ENCODE peak calls at places on chromosomes 16 and 17, in four cellular contexts. One of them, this sample, is unnamed.

GRCh38 chr17:82217530-82218204 is 5.0 kb upstream of the CCDC57 start:
- DNase-seq in IMR-90: peak; percentile 90
- DNase-seq in mesendoderm: peak; percentile 63
- DNase-seq in H1: no peak
- DNase-seq in this sample: no peak

GRCh38 chr16:9047689-9048301 is 43.6 kb upstream of the HAPSTR1 start:
- DNase-seq in IMR-90: peak; percentile 99
- DNase-seq in mesendoderm: peak; percentile 98
- DNase-seq in H1: peak; percentile 73
- DNase-seq in this sample: peak; percentile 83

GRCh38 chr16:46883353-46883689 is 841 bp upstream of the GPT2 start:
- DNase-seq in mesendoderm: no peak
- DNase-seq in IMR-90: no peak
- DNase-seq in H1: no peak
- DNase-seq in this sample: no peak

GRCh38 chr17:74561580-74561979 is 5.7 kb downstream of the CD300H start:
- DNase-seq in mesendoderm: no peak
- DNase-seq in H1: no peak
- DNase-seq in IMR-90: no peak
- DNase-seq in this sample: no peak

GRCh38 chr17:41814195-41814594 is 1.4 kb downstream of the FKBP10 start:
- DNase-seq in mesendoderm: no peak
- DNase-seq in IMR-90: peak; percentile 36
- DNase-seq in H1: no peak
- DNase-seq in this sample: no peak

GRCh38 chr17:38637951-38638350 is 32.2 kb upstream of the SRCIN1 start:
- DNase-seq in mesendoderm: no peak
- DNase-seq in IMR-90: no peak
- DNase-seq in H1: no peak
- DNase-seq in this sample: peak; percentile 17

GRCh38 chr16:70553175-70553574 is 29.6 kb downstream of the SF3B3 start:
- DNase-seq in IMR-90: peak; percentile 76
- DNase-seq in H1: no peak
- DNase-seq in mesendoderm: no peak
- DNase-seq in this sample: no peak

GRCh38 chr16:84616515-84616914 is 1.4 kb downstream of the COTL1 start:
- DNase-seq in IMR-90: no peak
- DNase-seq in H1: no peak
- DNase-seq in mesendoderm: no peak
- DNase-seq in this sample: no peak

GRCh38 chr17:73390221-73390620 is 78.4 kb upstream of the CDC42EP4 start:
- DNase-seq in mesendoderm: no peak
- DNase-seq in H1: no peak
- DNase-seq in IMR-90: no peak
- DNase-seq in this sample: peak; percentile 30

GRCh38 chr16:88940196-88941050 is 36.6 kb downstream of the CBFA2T3 start:
- DNase-seq in mesendoderm: no peak
- DNase-seq in IMR-90: no peak
- DNase-seq in H1: no peak
- DNase-seq in this sample: peak; percentile 58

DNA sequence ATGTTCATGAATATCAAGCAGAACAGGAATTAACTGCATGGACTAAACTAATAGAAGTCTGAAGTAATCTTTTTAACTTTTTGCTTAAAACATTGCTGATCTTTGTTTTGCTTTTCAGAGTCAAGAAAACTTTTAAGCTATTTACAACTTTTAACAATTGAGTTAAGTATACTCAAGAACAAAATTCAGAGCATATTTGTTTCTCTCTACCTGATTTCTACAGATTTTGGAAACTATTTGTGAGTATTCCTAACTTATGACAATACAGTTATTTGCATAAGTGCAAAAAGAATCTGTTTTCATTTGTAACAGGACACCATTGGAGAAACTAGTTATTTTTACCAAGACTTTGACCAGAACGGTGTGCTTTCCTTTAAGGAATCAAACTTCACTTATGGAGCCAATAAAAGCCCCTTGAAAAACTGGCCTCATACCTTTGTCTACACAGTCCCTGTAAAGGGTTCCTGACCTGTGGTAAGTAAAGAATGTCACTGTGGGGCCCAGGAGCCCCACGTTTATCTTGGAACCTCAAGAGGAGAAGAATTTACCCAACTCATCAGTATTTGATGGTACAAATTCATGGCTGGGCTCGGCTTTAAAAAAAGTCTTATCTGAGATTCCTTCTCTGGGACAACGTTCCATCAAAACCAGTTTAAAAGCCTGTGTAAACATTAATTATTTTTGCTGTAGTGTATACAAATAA is 11.3 kb upstream of the LDHD start:
- DNase-seq in mesendoderm: no peak
- DNase-seq in H1: no peak
- DNase-seq in IMR-90: no peak
- DNase-seq in this sample: no peak
- H3K56ac ChIP-seq in mesendoderm: no peak overlapping the region
- H3K56ac ChIP-seq in H1: no peak overlapping the region
- H3K56ac ChIP-seq in IMR-90: no peak overlapping the region
- H3K56ac ChIP-seq in this sample: no peak overlapping the region

GRCh38 chr17:50667259-50668024 is 32.8 kb downstream of the ABCC3 start:
- DNase-seq in mesendoderm: no peak
- DNase-seq in H1: no peak
- DNase-seq in IMR-90: no peak
- DNase-seq in this sample: no peak

GRCh38 chr17:50666316-50666715 is 31.6 kb downstream of the ABCC3 start:
- DNase-seq in H1: no peak
- DNase-seq in IMR-90: no peak
- DNase-seq in mesendoderm: no peak
- DNase-seq in this sample: no peak

GRCh38 chr17:50665838-50666237 is 31.2 kb downstream of the ABCC3 start:
- DNase-seq in mesendoderm: peak; percentile 79
- DNase-seq in IMR-90: no peak
- DNase-seq in H1: no peak
- DNase-seq in this sample: no peak

GRCh38 chr17:50668838-50669581 is 34.3 kb downstream of the ABCC3 start:
- DNase-seq in H1: no peak
- DNase-seq in mesendoderm: no peak
- DNase-seq in IMR-90: no peak
- DNase-seq in this sample: no peak

DNA sequence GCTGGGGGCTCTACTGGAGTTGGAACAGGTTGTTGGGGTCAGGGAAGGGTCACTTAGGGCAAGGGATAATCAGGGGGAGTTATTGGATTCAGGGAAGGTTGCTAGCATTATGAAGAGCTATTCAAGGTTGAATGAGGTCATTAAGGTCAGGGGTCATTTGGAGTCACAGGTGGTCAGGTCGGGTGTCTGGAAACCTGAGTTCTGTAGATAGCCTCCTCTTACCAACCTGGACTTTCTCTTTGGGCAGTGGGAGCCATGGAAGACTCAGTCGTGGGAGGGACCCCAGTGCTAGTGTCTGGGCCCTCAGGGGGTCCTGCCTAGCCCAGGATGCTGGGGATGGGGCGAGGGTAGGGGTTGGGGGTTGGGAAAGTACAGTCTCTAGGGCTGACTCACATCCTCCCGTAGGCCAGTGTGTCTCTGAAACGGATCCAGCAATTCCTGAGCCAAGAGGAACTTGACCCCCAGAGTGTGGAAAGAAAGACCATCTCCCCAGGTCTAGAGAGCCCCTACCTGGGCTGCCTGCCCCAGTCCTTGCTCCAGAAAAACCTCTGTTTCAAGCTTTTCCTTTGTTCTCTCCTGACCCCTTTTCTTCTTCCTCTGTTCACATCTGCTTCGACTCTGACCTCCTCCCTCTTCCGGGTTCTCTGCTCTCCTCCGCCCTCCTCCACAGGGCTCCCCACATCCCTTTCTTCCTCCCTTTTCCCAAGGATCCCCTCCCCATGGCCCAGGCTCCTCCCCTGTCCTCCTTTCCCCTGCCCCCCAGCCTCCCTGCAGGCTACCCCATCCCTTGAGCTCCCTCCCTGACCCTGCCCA is 33.5 kb downstream of the ABCC3 start:
- DNase-seq in H1: no peak
- DNase-seq in IMR-90: peak; percentile 41
- DNase-seq in mesendoderm: peak; percentile 53
- DNase-seq in this sample: no peak
- H3K56ac ChIP-seq in H1: no peak overlapping the region
- H3K56ac ChIP-seq in IMR-90: peak overlapping the region; percentile 66
- H3K56ac ChIP-seq in mesendoderm: peak overlapping the region; percentile 34
- H3K56ac ChIP-seq in this sample: no peak overlapping the region

GRCh38 chr16:87691686-87692079 is 74.1 kb downstream of the KLHDC4 start:
- DNase-seq in IMR-90: no peak
- DNase-seq in H1: no peak
- DNase-seq in mesendoderm: no peak
- DNase-seq in this sample: no peak
- H3K56ac ChIP-seq in IMR-90: no peak overlapping the region
- H3K56ac ChIP-seq in H1: no peak overlapping the region
- H3K56ac ChIP-seq in mesendoderm: no peak overlapping the region
- H3K56ac ChIP-seq in this sample: no peak overlapping the region

GRCh38 chr16:4695473-4696171 is 2.3 kb downstream of the NUDT16L1 start:
- DNase-seq in H1: no peak
- DNase-seq in IMR-90: no peak
- DNase-seq in mesendoderm: no peak
- DNase-seq in this sample: no peak
- H3K56ac ChIP-seq in H1: no peak overlapping the region
- H3K56ac ChIP-seq in IMR-90: no peak overlapping the region
- H3K56ac ChIP-seq in mesendoderm: no peak overlapping the region
- H3K56ac ChIP-seq in this sample: no peak overlapping the region

GRCh38 chr17:16301963-16302855 is 51.1 kb downstream of the CENPV start:
- DNase-seq in mesendoderm: no peak
- DNase-seq in IMR-90: peak; percentile 60
- DNase-seq in H1: no peak
- DNase-seq in this sample: no peak

GRCh38 chr17:16300554-16300953 is 52.7 kb downstream of the CENPV start:
- DNase-seq in IMR-90: no peak
- DNase-seq in H1: no peak
- DNase-seq in mesendoderm: no peak
- DNase-seq in this sample: no peak

GRCh38 chr17:16298140-16298662 is 55.1 kb downstream of the CENPV start:
- DNase-seq in mesendoderm: no peak
- DNase-seq in H1: no peak
- DNase-seq in IMR-90: no peak
- DNase-seq in this sample: no peak

GRCh38 chr17:16304832-16305231 is 48.4 kb downstream of the CENPV start:
- DNase-seq in IMR-90: peak; percentile 56
- DNase-seq in mesendoderm: peak; percentile 75
- DNase-seq in H1: no peak
- DNase-seq in this sample: peak; percentile 67

GRCh38 chr17:16302856-16303255 is 50.4 kb downstream of the CENPV start:
- DNase-seq in H1: no peak
- DNase-seq in mesendoderm: no peak
- DNase-seq in IMR-90: no peak
- DNase-seq in this sample: no peak
- H3K56ac ChIP-seq in H1: no peak overlapping the region
- H3K56ac ChIP-seq in mesendoderm: no peak overlapping the region
- H3K56ac ChIP-seq in IMR-90: no peak overlapping the region
- H3K56ac ChIP-seq in this sample: no peak overlapping the region

DNA sequence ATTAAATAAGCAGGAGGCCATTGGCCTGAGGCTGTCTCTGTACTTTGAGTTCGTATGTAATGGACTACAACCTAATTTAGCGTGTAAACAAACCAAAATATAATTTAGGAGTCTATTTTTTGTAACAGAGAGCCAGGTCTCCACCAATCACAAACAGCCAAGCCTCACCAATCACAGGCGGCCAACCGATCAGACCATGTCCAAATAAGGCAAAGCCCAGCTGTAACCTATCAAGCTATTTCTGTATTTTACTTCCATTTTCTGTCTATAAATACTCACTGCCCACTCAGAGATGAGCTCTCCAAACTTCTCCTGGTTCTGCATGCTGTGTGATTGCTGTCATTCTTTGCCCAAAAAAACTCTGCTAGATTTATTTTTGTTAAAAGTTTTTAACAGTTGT is 322.7 kb downstream of the NPIPA8 start:
- DNase-seq in mesendoderm: no peak
- DNase-seq in IMR-90: no peak
- DNase-seq in H1: no peak
- DNase-seq in this sample: no peak
- H3K56ac ChIP-seq in mesendoderm: no peak overlapping the region
- H3K56ac ChIP-seq in IMR-90: no peak overlapping the region
- H3K56ac ChIP-seq in H1: no peak overlapping the region
- H3K56ac ChIP-seq in this sample: no peak overlapping the region

This sample was measured in H9.